ENCODE peak calls at places on chromosomes 4 and X, in ten cellular contexts. V is transverse colon, Y is left lung, I is right lobe of liver, N is kidney, S is sigmoid colon, J is endothelial cell of umbilical vein, U is H1, K is mucosa of descending colon, W is body of pancreas. L is an unnamed sample.
A peak's percentile ranks its signal among the peaks of the same experiment; 100 is the strongest.

GRCh38 chrX:129577473-129577872 is 37.4 kb downstream of the OCRL start:
- DNase-seq in V (no peak), Y (no peak), I (no peak), N (no peak), S (no peak), J (peak; percentile 71), U (no peak), K (no peak), W (no peak), L (peak; percentile 76)

GRCh38 chr4:140308366-140309123 is 64.9 kb upstream of the SCOC start:
- DNase-seq in V (peak; percentile 21), Y (peak; percentile 42), I (no peak), N (no peak), S (peak; percentile 84), J (no peak), U (no peak), K (no peak), W (peak; percentile 16), L (no peak)

GRCh38 chrX:31099536-31100090 is 27.8 kb upstream of the FTHL17 start:
- DNase-seq in V (no peak), Y (no peak), I (no peak), N (no peak), S (no peak), J (no peak), U (no peak), K (no peak), W (no peak), L (no peak)

GRCh38 chr4:1815096-1815996 is 22.3 kb downstream of the FGFR3 start:
- DNase-seq in V (no peak), Y (no peak), I (peak; percentile 17), N (no peak), S (no peak), J (no peak), U (no peak), K (no peak), W (no peak), L (no peak)

GRCh38 chr4:86043755-86044592 is 315.9 kb downstream of the MAPK10 start:
- DNase-seq in V (no peak), Y (no peak), I (no peak), N (no peak), S (no peak), J (peak; percentile 77), U (no peak), K (no peak), W (peak; percentile 23), L (peak; percentile 60)

GRCh38 chr4:5974321-5974720 is 43.9 kb downstream of the C4orf50 start:
- DNase-seq in V (no peak), Y (no peak), I (no peak), N (no peak), S (no peak), J (no peak), U (no peak), K (no peak), W (no peak), L (no peak)

GRCh38 chrX:13396887-13397286 is 77.0 kb upstream of the ATXN3L start:
- DNase-seq in V (no peak), Y (no peak), I (no peak), N (no peak), S (no peak), J (peak; percentile 73), U (no peak), K (no peak), W (no peak), L (no peak)

GRCh38 chrX:20623448-20623847 is 356.7 kb upstream of the RPS6KA3 start:
- DNase-seq in V (no peak), Y (no peak), I (no peak), N (no peak), S (no peak), J (no peak), U (no peak), K (no peak), W (no peak), L (no peak)

GRCh38 chr4:107629318-107629717 is 90.7 kb downstream of the PAPSS1 start:
- DNase-seq in V (no peak), Y (no peak), I (no peak), N (no peak), S (no peak), J (no peak), U (no peak), K (no peak), W (no peak), L (no peak)

GRCh38 chr4:1411436-1412375 is 5.5 kb upstream of the NKX1-1 start:
- DNase-seq in V (no peak), Y (no peak), I (no peak), N (no peak), S (peak; percentile 44), J (no peak), U (peak; percentile 49), K (no peak), W (no peak), L (no peak)

GRCh38 chr4:534101-534575 is 35.1 kb downstream of the PIGG start:
- DNase-seq in V (no peak), Y (no peak), I (no peak), N (peak; percentile 60), S (no peak), J (no peak), U (no peak), K (no peak), W (no peak), L (no peak)

GRCh38 chrX:130280901-130281300 is 12.2 kb upstream of the ZNF280C start:
- DNase-seq in V (no peak), Y (no peak), I (no peak), N (no peak), S (no peak), J (no peak), U (no peak), K (no peak), W (no peak), L (no peak)

GRCh38 chr4:25913056-25913850 is 767 bp upstream of the SMIM20 start:
- DNase-seq in V (peak; percentile 67), Y (peak; percentile 53), I (peak; percentile 41), N (peak; percentile 85), S (peak; percentile 76), J (peak; percentile 15), U (no peak), K (peak; percentile 82), W (no peak), L (no peak)

DNA sequence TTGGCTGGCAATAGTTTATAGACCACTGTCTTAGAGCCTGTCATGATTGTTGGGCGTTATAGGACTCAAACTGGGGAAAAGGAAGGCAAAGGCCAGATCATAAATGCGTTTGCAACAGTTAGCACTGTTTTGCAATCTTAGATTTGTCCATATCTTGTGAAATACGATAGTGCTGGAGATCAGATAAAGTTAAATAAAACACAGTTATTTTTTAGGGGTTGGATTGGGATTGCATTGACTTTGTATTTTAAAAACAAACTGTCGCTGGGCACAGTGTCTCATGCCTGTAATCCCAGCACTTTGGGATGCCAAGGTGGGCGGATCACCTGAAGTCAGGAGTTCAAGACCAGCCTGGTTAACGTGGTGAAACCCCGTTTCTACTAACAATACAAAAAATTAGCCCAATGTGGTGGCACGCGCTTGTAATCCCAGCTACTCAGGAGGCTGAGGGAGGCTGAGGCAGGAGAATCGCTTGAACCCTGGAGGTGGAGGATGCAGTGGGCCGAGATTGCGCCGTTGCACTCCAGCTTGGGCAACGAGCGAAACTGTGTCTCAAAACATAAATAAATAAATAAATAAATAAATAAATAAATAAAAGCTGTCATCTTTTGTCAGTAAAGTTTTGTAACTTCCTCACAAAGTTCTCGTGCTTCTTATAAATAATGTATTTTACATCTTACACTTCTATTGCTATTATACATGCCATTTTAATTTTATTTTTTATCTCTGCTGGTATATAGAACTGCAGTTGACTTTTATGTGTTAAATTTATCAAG is 117.2 kb downstream of the KDM6A start:
- DNase-seq in V (no peak), Y (no peak), I (no peak), N (no peak), S (no peak), J (no peak), U (no peak), K (no peak), W (no peak), L (no peak)
- H3K36me3 ChIP-seq in V (no peaks in the 10 kb centered on the region), Y (no peaks in the 10 kb centered on the region), I (no peaks in the 10 kb centered on the region), N (no peaks in the 10 kb centered on the region), S (no peaks in the 10 kb centered on the region), J (no peaks in the 10 kb centered on the region), U (no peaks in the 10 kb centered on the region), K (no peaks in the 10 kb centered on the region), W (no peaks in the 10 kb centered on the region), L (no peaks in the 10 kb centered on the region)

DNA sequence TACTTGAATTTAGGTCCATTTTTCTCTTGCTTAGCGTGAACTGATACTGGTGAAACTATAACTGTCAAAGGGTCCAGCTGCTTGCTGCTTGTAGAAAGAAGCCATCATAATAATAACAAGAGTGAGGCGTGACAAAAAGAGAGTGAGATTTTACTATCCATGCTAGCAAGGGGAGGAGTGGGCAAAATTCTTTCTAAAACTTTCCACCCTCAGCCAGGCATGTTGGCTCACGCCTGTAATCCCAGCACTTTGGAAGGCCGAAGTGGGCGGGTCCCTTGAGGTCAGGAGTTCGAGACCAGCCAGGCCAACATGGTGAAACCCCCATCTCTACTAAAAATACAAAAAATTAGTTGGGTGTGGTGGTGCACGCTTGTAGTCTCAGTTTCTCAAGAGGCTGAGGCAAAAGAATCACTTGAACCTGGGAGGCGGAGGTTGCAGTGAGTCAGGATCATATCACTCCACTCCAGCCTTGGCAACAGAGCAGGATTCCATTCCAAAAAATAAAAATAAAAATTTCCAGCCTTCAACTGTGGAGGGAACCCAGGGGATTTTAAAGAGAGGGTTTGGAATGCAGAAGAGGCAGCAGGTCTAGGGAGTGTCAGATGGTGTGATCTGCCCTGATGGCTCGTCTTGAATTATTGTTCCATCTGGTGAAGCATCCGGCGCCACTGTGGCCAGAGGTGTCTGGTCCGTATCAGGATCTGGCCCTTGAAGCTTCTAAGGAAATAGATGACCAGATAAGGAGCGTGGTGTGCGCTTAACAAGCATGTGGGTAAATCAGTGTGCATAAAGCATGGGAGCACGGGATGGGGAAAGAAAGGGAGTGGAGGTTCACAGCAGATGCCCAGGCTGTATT is 51.8 kb downstream of the LRP2BP start:
- DNase-seq in V (peak; percentile 25), Y (no peak), I (no peak), N (no peak), S (peak; percentile 93), J (peak; percentile 57), U (no peak), K (no peak), W (no peak), L (no peak)
- H3K4me3 ChIP-seq in V (no peak overlapping the region), Y (no peak overlapping the region), I (no peak overlapping the region), N (no peak overlapping the region), S (no peak overlapping the region), J (no peak overlapping the region), U (no peak overlapping the region), K (no peak overlapping the region), W (no peak overlapping the region), L (no peak overlapping the region)

GRCh38 chrX:72240976-72241375 is 2.1 kb upstream of the ERCC6L start:
- DNase-seq in V (no peak), Y (no peak), I (no peak), N (no peak), S (no peak), J (no peak), U (no peak), K (no peak), W (no peak), L (peak; percentile 15)
- TF ChIP-seq CTCF in V (no peak), Y (no peak), I (no peak), N (no peak), S (no peak), J (no peak), U (no peak), K (no peak), W (no peak), L (no peak)

DNA sequence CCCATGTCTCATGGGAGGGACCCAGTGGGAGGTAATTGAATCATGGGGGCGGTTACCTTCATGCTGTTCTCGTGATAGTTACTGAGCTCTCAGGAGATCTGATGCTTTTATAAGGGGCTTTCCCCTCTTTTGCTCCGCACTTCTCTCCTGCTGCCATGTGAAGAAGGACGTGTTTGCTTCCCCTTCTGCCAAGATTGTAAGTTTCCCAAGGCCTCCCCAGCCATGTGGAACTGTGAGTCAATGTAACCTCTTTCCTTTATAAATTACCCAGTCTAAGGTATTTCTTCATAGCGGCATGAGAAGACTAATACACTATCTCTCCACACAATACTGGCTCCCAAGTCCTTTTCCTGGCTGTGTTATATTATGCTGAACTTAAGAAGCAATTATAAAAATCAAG is 110.7 kb downstream of the AFAP1 start:
- DNase-seq in V (no peak), Y (no peak), I (no peak), N (no peak), S (peak; percentile 54), J (peak; percentile 57), U (no peak), K (no peak), W (no peak), L (no peak)
- H3K36me3 ChIP-seq in V (no peaks in the 10 kb centered on the region), Y (no peaks in the 10 kb centered on the region), I (no peaks in the 10 kb centered on the region), N (no peaks in the 10 kb centered on the region), S (peaks cover 5% of the 10 kb centered on the region), J (peaks cover 10% of the 10 kb centered on the region), U (no peaks in the 10 kb centered on the region), K (no peaks in the 10 kb centered on the region), W (no peaks in the 10 kb centered on the region), L (no peaks in the 10 kb centered on the region)